ENCODE peak calls at places on chromosomes 2 and 18, in ten cellular contexts. S, V, C, G, Z, H, M, P, F and Q are unnamed samples.

GRCh38 chr2:108968619-108969018 is 20.4 kb downstream of the EDAR start:
- DNase-seq in S (no peak), H (peak), V (no peak), Z (no peak), P (no peak), C (no peak), M (no peak), F (peak), G (peak), Q (peak)

GRCh38 chr2:51981813-51982212 is 949.9 kb upstream of the NRXN1 start:
- DNase-seq in F (no peak), M (no peak), V (peak), Z (no peak), G (no peak), S (no peak), H (no peak), P (no peak), C (no peak), Q (peak)

GRCh38 chr2:33219850-33220275 is 256.6 kb upstream of the RASGRP3 start:
- DNase-seq in G (no peak), C (no peak), F (no peak), P (no peak), V (peak), H (no peak), S (no peak), M (no peak), Z (no peak), Q (no peak)

GRCh38 chr2:29165362-29166236 is 50.4 kb downstream of the CLIP4 start:
- DNase-seq in G (no peak), C (no peak), V (peak), M (no peak), S (no peak), Z (no peak), F (no peak), H (no peak), P (no peak), Q (peak)

GRCh38 chr2:200380139-200380561 is 73.7 kb downstream of the SPATS2L start:
- DNase-seq in H (no peak), P (no peak), Z (no peak), F (no peak), C (no peak), M (no peak), G (no peak), V (no peak), S (no peak), Q (no peak)

GRCh38 chr2:128320609-128321420 is 2.1 kb upstream of the HS6ST1 start:
- DNase-seq in M (no peak), P (no peak), C (no peak), H (no peak), Z (no peak), F (no peak), S (no peak), V (no peak), G (no peak), Q (no peak)

GRCh38 chr2:7567646-7568045 is 650.4 kb downstream of the RNF144A start:
- DNase-seq in H (no peak), G (no peak), V (no peak), P (no peak), F (peak), S (no peak), M (no peak), C (no peak), Z (no peak), Q (no peak)

GRCh38 chr18:54742654-54743053 is 85.6 kb upstream of the RAB27B start:
- DNase-seq in F (peak), S (no peak), G (peak), P (peak), Z (peak), C (no peak), V (peak), M (no peak), H (peak), Q (peak)

GRCh38 chr2:138787053-138787666 is 7.0 kb upstream of the NXPH2 start:
- DNase-seq in M (no peak), P (no peak), H (peak), F (no peak), G (no peak), C (no peak), V (peak), Z (no peak), S (peak), Q (peak)

GRCh38 chr2:54522624-54523281 is 66.6 kb downstream of the SPTBN1 start:
- DNase-seq in S (peak), H (peak), P (peak), M (peak), V (peak), Z (no peak), G (peak), C (no peak), F (peak), Q (peak)

GRCh38 chr2:155145758-155146229 is 447.3 kb downstream of the KCNJ3 start:
- DNase-seq in Z (no peak), H (peak), G (no peak), F (peak), V (no peak), S (no peak), P (no peak), M (no peak), C (no peak), Q (no peak)

GRCh38 chr2:21392660-21393059 is 268.9 kb downstream of the TDRD15 start:
- DNase-seq in C (no peak), V (no peak), G (no peak), P (no peak), M (no peak), Z (no peak), F (no peak), S (no peak), H (no peak), Q (no peak)

GRCh38 chr18:50982802-50983179 is 15.0 kb downstream of the ELAC1 start:
- DNase-seq in M (no peak), Z (no peak), S (no peak), F (no peak), H (no peak), V (no peak), P (no peak), C (no peak), G (no peak), Q (peak)

GRCh38 chr2:106195456-106195855 is 1.4 kb upstream of the UXS1 start:
- DNase-seq in F (no peak), P (no peak), H (no peak), Z (no peak), M (no peak), G (no peak), S (no peak), V (no peak), C (no peak), Q (no peak)

GRCh38 chr2:219272995-219273394 is 6.2 kb upstream of the DNAJB2 start:
- DNase-seq in H (no peak), G (no peak), M (no peak), S (no peak), V (peak), P (peak), C (no peak), F (no peak), Z (no peak), Q (no peak)

GRCh38 chr2:118644190-118644589 is 203.3 kb downstream of the EN1 start:
- DNase-seq in S (no peak), H (no peak), M (no peak), C (no peak), G (no peak), Z (no peak), P (no peak), F (no peak), V (no peak), Q (no peak)

GRCh38 chr2:168060956-168061750 is 186.2 kb downstream of the STK39 start:
- DNase-seq in C (no peak), Z (no peak), V (peak), S (no peak), G (no peak), F (no peak), P (no peak), H (no peak), M (no peak), Q (no peak)

GRCh38 chr2:105361132-105361889 is 24.0 kb downstream of the C2orf49 start:
- DNase-seq in P (no peak), F (no peak), G (no peak), Z (no peak), V (no peak), C (no peak), H (no peak), M (no peak), S (no peak), Q (no peak)

GRCh38 chr2:25312958-25313710 is 28.6 kb downstream of the DNMT3A start:
- DNase-seq in P (no peak), H (no peak), F (no peak), M (no peak), G (no peak), V (no peak), Z (no peak), C (no peak), S (no peak), Q (no peak)

GRCh38 chr2:184611221-184612085 is 13.1 kb downstream of the ZNF804A start:
- DNase-seq in V (no peak), C (no peak), M (no peak), G (no peak), F (no peak), P (no peak), Z (no peak), H (no peak), S (peak), Q (peak)

GRCh38 chr2:20496069-20496468 is 49.2 kb downstream of the RHOB start:
- DNase-seq in C (no peak), H (no peak), M (no peak), P (peak), S (peak), Z (no peak), V (peak), G (no peak), F (no peak), Q (no peak)

GRCh38 chr2:42169869-42170465 is 814 bp downstream of the EML4 start:
- DNase-seq in S (no peak), C (no peak), F (no peak), G (no peak), Z (no peak), V (no peak), M (no peak), H (no peak), P (no peak), Q (no peak)

GRCh38 chr2:63871864-63872263 is 30.2 kb downstream of the UGP2 start:
- DNase-seq in V (no peak), Z (no peak), M (no peak), P (no peak), H (no peak), G (no peak), C (no peak), F (no peak), S (no peak), Q (peak)

GRCh38 chr18:58496937-58497336 is 132.0 kb downstream of the ALPK2 start:
- DNase-seq in G (no peak), Z (no peak), F (no peak), V (peak), P (no peak), S (peak), H (no peak), M (no peak), C (no peak), Q (peak)

GRCh38 chr18:63850010-63850409 is 37.5 kb upstream of the SERPINB2 start:
- DNase-seq in V (peak), S (peak), M (no peak), G (no peak), P (no peak), F (no peak), Z (no peak), H (no peak), C (no peak), Q (peak)

GRCh38 chr2:128457716-128458115 is 139.0 kb upstream of the HS6ST1 start:
- DNase-seq in G (peak), C (no peak), Z (no peak), V (no peak), P (peak), S (no peak), F (no peak), M (no peak), H (no peak), Q (no peak)

GRCh38 chr2:183124957-183125255 is 663 bp downstream of the NUP35 start:
- DNase-seq in P (no peak), Z (no peak), V (no peak), G (no peak), M (no peak), F (no peak), H (no peak), S (no peak), C (no peak), Q (no peak)

GRCh38 chr18:3603460-3604259 is 153.7 kb downstream of the TGIF1 start:
- DNase-seq in Z (no peak), P (peak), F (no peak), V (peak), S (peak), G (peak), M (no peak), H (peak), C (no peak), Q (no peak)

GRCh38 chr2:203418271-203418670 is 90.1 kb downstream of the ABI2 start:
- DNase-seq in P (no peak), S (no peak), Z (no peak), M (no peak), V (no peak), G (no peak), H (no peak), F (no peak), C (no peak), Q (no peak)

GRCh38 chr2:20641123-20641985 is 9.5 kb downstream of the HS1BP3 start:
- DNase-seq in S (no peak), H (no peak), Z (peak), M (no peak), P (peak), G (no peak), C (no peak), F (peak), V (peak), Q (no peak)

GRCh38 chr2:118249970-118250369 is 161.7 kb downstream of the INSIG2 start:
- DNase-seq in C (no peak), Z (no peak), G (no peak), S (no peak), M (no peak), H (no peak), V (no peak), P (no peak), F (no peak), Q (no peak)

GRCh38 chr2:71190959-71191943 is 35.7 kb downstream of the PAIP2B start:
- DNase-seq in F (no peak), V (peak), P (peak), M (no peak), H (no peak), C (no peak), G (no peak), S (peak), Z (no peak), Q (no peak)

GRCh38 chr18:57095884-57096283 is 51.0 kb upstream of the BOD1L2 start:
- DNase-seq in P (no peak), S (no peak), H (no peak), C (no peak), V (no peak), F (no peak), M (no peak), Z (no peak), G (no peak), Q (no peak)

GRCh38 chr2:13745324-13745723 is 887.2 kb upstream of the LRATD1 start:
- DNase-seq in F (no peak), G (peak), S (no peak), C (no peak), P (no peak), H (peak), M (no peak), V (no peak), Z (no peak), Q (peak)

GRCh38 chr2:240646061-240646899 is 21.0 kb downstream of the GPR35 start:
- DNase-seq in S (no peak), V (no peak), Z (peak), F (no peak), M (no peak), G (peak), P (no peak), C (no peak), H (no peak), Q (no peak)

GRCh38 chr2:237413293-237414055 is 490 bp downstream of the COL6A3 start:
- DNase-seq in C (no peak), Z (no peak), V (no peak), M (no peak), F (no peak), P (peak), G (no peak), H (no peak), S (no peak), Q (no peak)

GRCh38 chr2:237412646-237413292 is 1.2 kb downstream of the COL6A3 start:
- DNase-seq in P (no peak), Z (peak), H (no peak), V (no peak), C (no peak), S (no peak), G (no peak), M (no peak), F (no peak), Q (no peak)

GRCh38 chr2:237410949-237411635 is 2.9 kb downstream of the COL6A3 start:
- DNase-seq in V (no peak), S (no peak), P (no peak), F (no peak), G (no peak), H (no peak), C (no peak), Z (no peak), M (no peak), Q (no peak)

GRCh38 chr2:237414056-237414661 is at the start of gene COL6A3:
- DNase-seq in S (no peak), V (no peak), Z (peak), C (no peak), P (peak), H (peak), M (no peak), G (no peak), F (peak), Q (no peak)

DNA sequence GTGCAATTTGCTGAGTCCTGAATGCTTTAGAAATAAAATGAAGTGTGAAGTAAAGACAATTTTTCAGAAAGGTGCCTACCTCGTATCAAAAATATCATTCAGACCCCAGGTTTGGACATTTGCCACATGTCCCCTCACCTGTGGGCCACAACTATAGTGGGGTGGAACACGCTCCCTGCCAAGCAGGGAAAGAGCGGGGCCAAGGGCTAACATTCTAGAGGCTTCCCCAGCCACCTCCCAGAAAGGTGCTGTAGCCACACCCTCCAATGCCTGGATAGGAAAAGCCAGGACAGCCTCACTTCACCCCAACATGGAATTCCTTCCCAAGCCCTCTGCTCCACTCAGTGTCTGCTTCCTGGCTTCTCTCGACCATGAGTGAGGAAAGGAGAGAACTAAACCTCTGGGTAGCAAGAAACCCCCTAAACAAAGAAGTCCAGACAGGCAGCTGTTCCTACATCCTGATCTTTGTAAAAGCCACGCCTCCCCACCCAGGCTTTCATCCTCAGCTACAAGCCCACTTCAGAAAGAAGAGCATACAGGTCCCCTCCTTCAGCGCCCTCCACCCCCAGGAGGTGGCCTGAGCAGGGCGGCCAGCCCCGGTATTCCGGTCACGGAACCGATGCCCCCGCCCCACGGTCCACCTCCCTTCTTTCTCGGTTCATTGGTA is 2.1 kb downstream of the COL6A3 start:
- DNase-seq in S (no peak), Z (peak), C (no peak), H (no peak), F (no peak), P (no peak), V (no peak), G (no peak), M (no peak), Q (no peak)
- H3K4me3 ChIP-seq in S (no peak), Z (peak), C (no peak), H (no peak), F (peak), P (no peak), V (no peak), G (peak), M (peak), Q (no peak)

GRCh38 chr2:65061910-65062339 is 5.7 kb downstream of the CEP68 start:
- DNase-seq in S (no peak), H (peak), G (peak), V (no peak), F (no peak), C (peak), P (no peak), Z (no peak), M (no peak), Q (peak)
- TF ChIP-seq CTCF in S (no peak), H (peak), G (no peak), V (no peak), F (no peak), C (no peak), P (no peak), Z (no peak), M (no peak), Q (no peak)

GRCh38 chr2:66580343-66580954 is 145.5 kb downstream of the MEIS1 start:
- DNase-seq in M (no peak), S (no peak), G (no peak), Z (no peak), F (no peak), V (no peak), C (no peak), P (no peak), H (no peak), Q (no peak)

GRCh38 chr2:66582364-66582974 is 147.5 kb downstream of the MEIS1 start:
- DNase-seq in H (peak), S (no peak), Z (no peak), C (peak), V (no peak), P (peak), M (no peak), G (no peak), F (no peak), Q (no peak)

GRCh38 chr2:66582975-66583842 is 148.3 kb downstream of the MEIS1 start:
- DNase-seq in F (no peak), G (no peak), Z (peak), H (peak), M (no peak), S (no peak), V (no peak), P (peak), C (peak), Q (no peak)

GRCh38 chr2:66579494-66579893 is 144.6 kb downstream of the MEIS1 start:
- DNase-seq in Z (no peak), S (no peak), H (no peak), G (no peak), M (no peak), P (no peak), V (no peak), C (no peak), F (no peak), Q (no peak)

DNA sequence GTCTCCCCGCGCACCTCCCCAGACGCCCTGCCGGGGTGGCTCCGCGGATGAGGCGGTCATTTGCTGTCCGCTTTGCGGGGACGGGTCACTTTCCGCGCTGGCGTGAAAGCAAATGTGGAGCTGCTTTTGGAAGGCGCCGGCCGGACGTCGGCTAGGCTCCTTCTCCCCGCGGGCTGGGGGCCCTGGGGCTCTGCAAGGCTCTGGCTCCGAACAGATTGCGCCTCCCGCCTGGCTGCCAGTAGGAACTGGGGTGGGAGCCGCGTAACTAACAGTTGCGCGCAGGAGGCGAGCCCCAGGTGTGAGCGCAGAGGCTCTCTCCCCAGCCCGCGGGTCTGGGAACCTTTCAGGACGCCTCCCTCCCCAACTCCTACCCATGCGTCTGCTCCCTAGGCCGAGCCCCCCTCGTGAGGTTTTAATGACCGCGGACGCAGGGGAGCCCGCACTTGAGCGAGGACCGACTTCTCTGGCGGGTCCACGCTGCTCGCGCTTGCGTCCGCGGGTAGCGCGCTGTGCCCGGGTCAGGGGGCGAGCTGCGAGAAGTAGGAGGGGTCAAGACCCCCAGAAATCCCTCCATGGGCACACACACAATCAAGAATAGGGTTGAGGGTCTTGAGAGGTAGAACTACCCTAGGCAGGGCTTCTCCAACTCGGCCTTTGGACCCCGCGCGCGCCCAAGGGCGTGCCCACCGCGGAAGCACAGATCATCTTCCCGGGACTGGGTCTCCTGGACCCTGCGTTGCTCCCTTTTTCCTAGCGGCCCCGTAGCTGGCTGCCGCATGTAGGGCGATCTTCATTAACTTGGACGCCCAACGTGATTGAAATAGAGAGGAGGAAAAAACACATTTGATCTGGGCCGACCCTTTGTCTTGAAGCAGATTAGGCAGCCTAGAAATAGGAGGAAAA is 146.8 kb downstream of the MEIS1 start:
- DNase-seq in S (no peak), F (no peak), P (peak), C (peak), G (no peak), H (peak), M (no peak), Z (peak), V (no peak), Q (no peak)
- H3K4me3 ChIP-seq in S (no peak), F (peak), P (peak), C (peak), G (peak), H (peak), M (peak), Z (peak), V (no peak), Q (no peak)

GRCh38 chr18:44580159-44580558 is 100.5 kb upstream of the SETBP1 start:
- DNase-seq in C (no peak), Z (no peak), S (no peak), P (no peak), V (no peak), F (no peak), M (no peak), H (no peak), G (no peak), Q (no peak)

GRCh38 chr18:44579745-44580144 is 100.9 kb upstream of the SETBP1 start:
- DNase-seq in C (no peak), F (no peak), Z (no peak), M (no peak), P (no peak), G (no peak), V (no peak), S (no peak), H (no peak), Q (no peak)

GRCh38 chr18:44582432-44582831 is 98.3 kb upstream of the SETBP1 start:
- DNase-seq in M (no peak), F (no peak), P (no peak), V (no peak), C (no peak), S (no peak), G (no peak), H (no peak), Z (no peak), Q (no peak)

GRCh38 chr18:44584900-44585299 is 95.8 kb upstream of the SETBP1 start:
- DNase-seq in G (no peak), Z (no peak), C (no peak), P (no peak), M (no peak), F (no peak), V (no peak), S (no peak), H (no peak), Q (no peak)

GRCh38 chr18:44579028-44579692 is 101.5 kb upstream of the SETBP1 start:
- DNase-seq in S (no peak), M (no peak), F (no peak), V (peak), C (no peak), G (no peak), Z (no peak), P (no peak), H (peak), Q (no peak)
- TF ChIP-seq CTCF in S (peak), M (peak), F (peak), V (peak), C (peak), G (peak), Z (peak), P (peak), H (peak), Q (peak)